ENCODE peak calls at places on chromosomes 11 and 22, in ten cellular contexts. D is IMR-90; I is naive thymus-derived CD8-positive, alpha-beta T cell; W is NCI-H345; H is aorta; X is AG08395; G is GM12892; V is epithelial cell of proximal tubule; T is amygdala; U is activated CD4-positive, CD25-positive, alpha-beta regulatory T cell. M is an unnamed sample.

GRCh38 chr11:17898782-17899181 is 114.1 kb downstream of the SERGEF start:
- DNase-seq in D (no peak), I (no peak), W (no peak), H (no peak), X (no peak), G (no peak), V (no peak), T (no peak), U (no peak), M (no peak)

GRCh38 chr11:27282806-27283205 is 80.2 kb downstream of the CCDC34 start:
- DNase-seq in D (no peak), I (no peak), W (no peak), H (no peak), X (no peak), G (no peak), V (no peak), T (no peak), U (no peak), M (peak)

GRCh38 chr11:8082391-8083087 is 1.5 kb downstream of the TUB start:
- DNase-seq in D (no peak), I (no peak), W (peak), H (peak), X (peak), G (no peak), V (no peak), T (no peak), U (no peak), M (no peak)

GRCh38 chr11:43830928-43831440 is 49.6 kb upstream of the ALKBH3 start:
- DNase-seq in D (peak), I (no peak), W (peak), H (no peak), X (peak), G (no peak), V (peak), T (no peak), U (no peak), M (peak)

GRCh38 chr11:2930705-2931415 is 1.6 kb upstream of the PHLDA2 start:
- DNase-seq in D (peak), I (no peak), W (peak), H (peak), X (peak), G (no peak), V (no peak), T (no peak), U (peak), M (no peak)

GRCh38 chr11:69115586-69116560 is 39.9 kb upstream of the SMIM38 start:
- DNase-seq in D (no peak), I (no peak), W (no peak), H (peak), X (no peak), G (no peak), V (no peak), T (no peak), U (no peak), M (peak)

GRCh38 chr22:35488513-35488912 is 52.1 kb upstream of the RASD2 start:
- DNase-seq in D (no peak), I (no peak), W (peak), H (no peak), X (no peak), G (no peak), V (no peak), T (no peak), U (no peak), M (no peak)

GRCh38 chr11:79259800-79260199 is 181.0 kb downstream of the TENM4 start:
- DNase-seq in D (no peak), I (no peak), W (no peak), H (no peak), X (no peak), G (no peak), V (no peak), T (no peak), U (no peak), M (no peak)

GRCh38 chr11:118412921-118413320 is 11.5 kb downstream of the ATP5MG start:
- DNase-seq in D (no peak), I (no peak), W (no peak), H (no peak), X (no peak), G (no peak), V (no peak), T (no peak), U (no peak), M (no peak)

GRCh38 chr11:116505466-116506247 is 267.1 kb downstream of the BUD13 start:
- DNase-seq in D (no peak), I (no peak), W (no peak), H (no peak), X (no peak), G (no peak), V (no peak), T (no peak), U (no peak), M (no peak)

GRCh38 chr11:35286156-35286555 is 133.2 kb downstream of the SLC1A2 start:
- DNase-seq in D (no peak), I (no peak), W (no peak), H (no peak), X (no peak), G (no peak), V (no peak), T (no peak), U (no peak), M (no peak)

GRCh38 chr11:65851083-65851579 is 6.8 kb downstream of the CFL1 start:
- DNase-seq in D (no peak), I (no peak), W (no peak), H (peak), X (no peak), G (no peak), V (no peak), T (no peak), U (no peak), M (no peak)

GRCh38 chr11:122981388-122982264 is at the start of gene BSX:
- DNase-seq in D (peak), I (peak), W (no peak), H (peak), X (peak), G (peak), V (no peak), T (no peak), U (no peak), M (peak)

GRCh38 chr11:101476186-101476585 is 107.6 kb downstream of the TRPC6 start:
- DNase-seq in D (no peak), I (no peak), W (no peak), H (no peak), X (no peak), G (no peak), V (no peak), T (no peak), U (no peak), M (no peak)

GRCh38 chr11:47524200-47524874 is 28.6 kb downstream of the CELF1 start:
- DNase-seq in D (no peak), I (peak), W (no peak), H (no peak), X (peak), G (no peak), V (no peak), T (no peak), U (no peak), M (no peak)

GRCh38 chr22:21013742-21014201 is 1.2 kb upstream of the P2RX6 start:
- DNase-seq in D (no peak), I (no peak), W (no peak), H (no peak), X (no peak), G (no peak), V (no peak), T (no peak), U (no peak), M (no peak)

GRCh38 chr22:31945478-31945815 is 1.1 kb downstream of the YWHAH start:
- DNase-seq in D (no peak), I (no peak), W (no peak), H (no peak), X (no peak), G (no peak), V (no peak), T (no peak), U (no peak), M (no peak)

GRCh38 chr22:27686534-27686933 is 115.0 kb downstream of the MN1 start:
- DNase-seq in D (peak), I (no peak), W (no peak), H (peak), X (peak), G (no peak), V (no peak), T (peak), U (no peak), M (peak)

GRCh38 chr11:86214710-86215109 is 29.8 kb upstream of the EED start:
- DNase-seq in D (no peak), I (no peak), W (no peak), H (no peak), X (no peak), G (no peak), V (no peak), T (no peak), U (peak), M (no peak)

GRCh38 chr11:105046898-105047579 is 1.9 kb upstream of the CARD16 start:
- DNase-seq in D (peak), I (no peak), W (no peak), H (no peak), X (peak), G (no peak), V (peak), T (no peak), U (no peak), M (peak)

GRCh38 chr11:45102810-45103621 is 43.4 kb upstream of the PRDM11 start:
- DNase-seq in D (peak), I (peak), W (peak), H (peak), X (peak), G (peak), V (peak), T (no peak), U (no peak), M (peak)

GRCh38 chr11:114819028-114819427 is 140.7 kb downstream of the NXPE2 start:
- DNase-seq in D (no peak), I (no peak), W (no peak), H (no peak), X (no peak), G (no peak), V (no peak), T (no peak), U (no peak), M (peak)

GRCh38 chr22:47047321-47048122 is 285.1 kb downstream of the TBC1D22A start:
- DNase-seq in D (no peak), I (no peak), W (no peak), H (peak), X (no peak), G (no peak), V (no peak), T (no peak), U (no peak), M (no peak)

GRCh38 chr11:20027546-20028014 is 132.7 kb downstream of the DBX1 start:
- DNase-seq in D (peak), I (no peak), W (no peak), H (no peak), X (no peak), G (no peak), V (no peak), T (no peak), U (no peak), M (peak)

GRCh38 chr11:112400615-112401014 is 140.0 kb upstream of the PLET1 start:
- DNase-seq in D (no peak), I (no peak), W (no peak), H (no peak), X (no peak), G (no peak), V (no peak), T (no peak), U (no peak), M (no peak)

GRCh38 chr11:127470485-127470884 is 469.9 kb upstream of the KIRREL3 start:
- DNase-seq in D (no peak), I (no peak), W (no peak), H (no peak), X (no peak), G (no peak), V (no peak), T (no peak), U (no peak), M (no peak)

GRCh38 chr11:13105237-13105844 is 96.2 kb downstream of the RASSF10 start:
- DNase-seq in D (no peak), I (no peak), W (peak), H (no peak), X (no peak), G (no peak), V (no peak), T (no peak), U (no peak), M (no peak)

GRCh38 chr11:62132689-62133293 is 9.0 kb downstream of the INCENP start:
- DNase-seq in D (no peak), I (no peak), W (no peak), H (peak), X (no peak), G (no peak), V (no peak), T (no peak), U (no peak), M (no peak)

GRCh38 chr22:38230108-38230825 is 28.5 kb downstream of the MAFF start:
- DNase-seq in D (no peak), I (no peak), W (no peak), H (no peak), X (no peak), G (no peak), V (no peak), T (no peak), U (no peak), M (no peak)

M was measured in astrocyte.